ENCODE peak calls at places on chromosomes 1 and 21, in six cellular contexts. M is CD8-positive, alpha-beta T cell; Q is heart left ventricle; B is GM23248; C is fibroblast of lung; P is CD4-positive, alpha-beta memory T cell. T is an unnamed sample. For H3K4me1, the result is how much of the 10 kb centered on the place peaks cover.

GRCh38 chr1:226310637-226311195 is 1.8 kb upstream of the LIN9 start:
- DNase-seq in M (no peak), Q (no peak), B (no peak), C (no peak), P (no peak), T (no peak)

GRCh38 chr1:214840366-214840765 is 237.4 kb downstream of the CENPF start:
- DNase-seq in M (no peak), Q (no peak), B (peak), C (peak), P (no peak), T (no peak)

GRCh38 chr1:51969038-51969705 is 21.3 kb downstream of the RAB3B start:
- DNase-seq in M (no peak), Q (no peak), B (peak), C (peak), P (no peak), T (no peak)

GRCh38 chr21:44370027-44370735 is 16.8 kb downstream of the TRPM2 start:
- DNase-seq in M (no peak), Q (no peak), B (peak), C (peak), P (no peak), T (peak)

GRCh38 chr1:29271724-29272123 is 35.4 kb downstream of the PTPRU start:
- DNase-seq in M (no peak), Q (peak), B (peak), C (peak), P (no peak), T (peak)

GRCh38 chr1:155940993-155941844 is at the start of gene RXFP4:
- DNase-seq in M (no peak), Q (no peak), B (peak), C (no peak), P (no peak), T (no peak)

GRCh38 chr1:156336242-156336641 is 1.9 kb downstream of the CCT3 start:
- DNase-seq in M (no peak), Q (no peak), B (peak), C (no peak), P (no peak), T (no peak)

GRCh38 chr1:234732671-234733390 is 122.9 kb upstream of the IRF2BP2 start:
- DNase-seq in M (no peak), Q (no peak), B (no peak), C (no peak), P (no peak), T (no peak)

GRCh38 chr1:68329096-68329835 is 96.9 kb upstream of the WLS start:
- DNase-seq in M (no peak), Q (no peak), B (no peak), C (no peak), P (no peak), T (no peak)

GRCh38 chr1:221897312-221897711 is 155.4 kb upstream of the DUSP10 start:
- DNase-seq in M (no peak), Q (no peak), B (peak), C (peak), P (no peak), T (no peak)

GRCh38 chr1:51517361-51518032 is 1.6 kb downstream of the EPS15 start:
- DNase-seq in M (no peak), Q (no peak), B (peak), C (peak), P (no peak), T (no peak)

GRCh38 chr1:7382971-7383370 is 388.1 kb upstream of the VAMP3 start:
- DNase-seq in M (no peak), Q (no peak), B (no peak), C (no peak), P (no peak), T (no peak)
- H3K4me1 ChIP-seq in M (under half), Q (under half), B (under half), C (under half), P (under half), T (under half)

GRCh38 chr1:102262994-102263393 is 266.3 kb upstream of the OLFM3 start:
- DNase-seq in M (no peak), Q (no peak), B (no peak), C (no peak), P (no peak), T (no peak)
- H3K4me3 ChIP-seq in M (no peak), Q (no peak), B (no peak), C (no peak), P (no peak), T (no peak)

DNA sequence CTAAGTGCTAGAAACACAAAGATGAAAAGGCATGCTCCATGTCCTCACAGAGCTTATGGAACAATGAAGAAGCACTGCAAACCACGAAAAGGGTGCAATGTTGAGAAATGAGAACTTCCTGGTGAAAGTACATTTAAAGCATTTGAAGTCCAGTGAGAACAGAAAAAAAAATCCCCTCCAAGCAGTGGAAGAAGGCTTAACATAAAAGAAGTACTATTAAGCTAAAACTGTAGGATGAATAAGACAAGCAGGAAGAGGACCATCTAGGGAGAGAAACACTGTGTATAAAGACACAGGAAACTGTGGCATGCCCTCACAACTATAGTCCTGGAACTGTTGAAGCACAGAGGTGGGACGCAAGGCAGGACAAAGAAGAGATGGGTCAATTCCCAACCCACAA is 10.0 kb downstream of the TP53BP2 start:
- DNase-seq in M (no peak), Q (no peak), B (no peak), C (no peak), P (no peak), T (no peak)
- H3K4me1 ChIP-seq in M (half or more), Q (under half), B (under half), C (under half), P (half or more), T (under half)

GRCh38 chr1:63773496-63773814 is 362 bp upstream of the ROR1 start:
- DNase-seq in M (no peak), Q (no peak), B (no peak), C (no peak), P (no peak), T (no peak)
- H3K4me3 ChIP-seq in M (no peak), Q (peak), B (peak), C (peak), P (no peak), T (peak)

DNA sequence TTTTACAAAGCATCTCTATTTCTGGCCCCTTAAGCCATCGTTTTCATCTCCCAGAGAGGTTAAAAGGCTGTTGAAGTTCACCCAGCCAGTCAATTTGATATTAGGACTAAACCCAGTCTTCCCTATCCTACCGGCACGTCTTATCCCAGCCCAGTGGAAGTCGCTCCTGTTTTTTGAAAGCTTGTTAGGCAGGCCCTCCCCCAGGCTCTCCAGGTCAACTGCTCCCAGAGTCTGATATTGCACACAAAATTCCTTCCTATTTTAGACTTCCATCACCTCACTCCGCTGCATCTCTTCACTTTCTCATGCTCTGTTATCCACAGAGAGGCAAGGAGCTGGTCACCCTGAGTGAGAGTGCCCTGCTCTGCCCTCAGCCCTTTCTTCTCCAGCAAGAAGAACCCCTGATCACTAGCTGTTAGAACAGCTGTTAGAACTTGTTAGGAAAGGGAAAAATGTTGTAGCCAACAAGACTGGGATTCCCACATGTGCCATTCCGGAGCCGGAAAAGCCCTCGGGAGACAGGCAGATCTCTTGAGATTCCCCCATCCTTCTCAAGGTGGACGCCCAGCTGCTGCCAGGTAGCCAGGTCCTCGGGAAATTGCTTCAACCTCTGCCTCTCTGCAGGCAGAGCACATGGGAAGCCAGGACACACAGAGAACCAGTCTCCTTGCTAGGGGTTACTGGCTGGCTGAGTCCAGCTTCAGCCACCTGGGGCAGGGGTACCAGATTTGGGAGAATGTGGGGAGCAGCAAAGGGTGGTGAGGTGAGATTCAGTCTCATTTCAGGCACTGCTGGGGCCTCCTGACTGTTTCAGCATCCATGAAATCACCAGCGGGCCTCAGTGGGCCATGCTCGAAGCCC is 25.7 kb downstream of the PLXNA2 start:
- DNase-seq in M (no peak), Q (no peak), B (no peak), C (no peak), P (no peak), T (no peak)
- H3K4me1 ChIP-seq in M (under half), Q (under half), B (half or more), C (under half), P (under half), T (under half)

GRCh38 chr1:23567996-23568607 is 8.8 kb upstream of the ID3 start:
- DNase-seq in M (no peak), Q (peak), B (peak), C (no peak), P (no peak), T (no peak)
- H3K4me3 ChIP-seq in M (peak), Q (peak), B (peak), C (peak), P (no peak), T (peak)

GRCh38 chr1:202056644-202057334 is 46.4 kb downstream of the ELF3 start:
- DNase-seq in M (no peak), Q (peak), B (no peak), C (no peak), P (no peak), T (peak)
- H3K4me1 ChIP-seq in M (under half), Q (under half), B (under half), C (under half), P (under half), T (under half)

DNA sequence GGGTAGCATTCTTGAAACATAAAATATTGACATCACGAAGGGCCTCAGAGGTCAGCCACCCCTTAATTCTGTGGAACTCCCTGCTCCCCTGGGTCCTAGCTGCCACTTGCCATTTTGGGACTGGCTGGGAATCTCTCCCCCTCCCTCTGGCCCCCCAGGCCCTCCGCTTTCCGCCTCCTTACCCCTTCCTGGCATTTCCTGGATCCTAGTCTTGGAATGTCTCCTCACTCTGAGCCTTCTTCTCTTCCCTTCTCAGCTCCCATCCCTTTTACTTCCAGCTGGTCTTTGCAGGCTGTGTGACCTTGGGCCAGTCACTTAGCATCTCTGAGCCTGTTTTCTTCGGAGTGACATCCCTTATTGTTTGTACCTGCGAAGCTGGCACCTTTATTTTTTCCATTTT is 4.5 kb downstream of the PADI1 start:
- DNase-seq in M (no peak), Q (no peak), B (no peak), C (no peak), P (no peak), T (no peak)
- H3K4me3 ChIP-seq in M (no peak), Q (no peak), B (no peak), C (no peak), P (no peak), T (no peak)

DNA sequence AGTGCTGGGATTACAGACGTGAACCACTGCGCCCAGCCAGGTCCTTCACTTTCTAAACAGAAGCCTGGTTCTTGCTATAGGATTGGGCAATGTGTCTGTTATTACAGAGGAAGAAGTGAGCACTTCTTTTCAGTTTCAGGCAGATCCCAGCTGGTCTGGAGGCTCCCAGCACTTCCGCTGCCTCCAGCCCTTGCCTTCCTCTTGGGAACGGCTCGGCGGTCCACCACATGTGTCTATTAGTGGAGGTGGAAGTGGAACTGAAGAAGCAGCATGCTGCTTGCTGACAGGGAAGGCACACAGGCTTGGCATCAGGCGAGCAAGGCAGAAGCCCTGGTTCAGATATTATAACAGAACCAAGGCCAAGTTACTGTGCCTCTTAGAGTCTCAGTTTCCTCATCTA is 17.0 kb downstream of the MKNK1 start:
- DNase-seq in M (no peak), Q (peak), B (no peak), C (no peak), P (no peak), T (peak)
- H3K4me1 ChIP-seq in M (under half), Q (under half), B (under half), C (under half), P (under half), T (under half)